ENCODE peak calls at places on chromosomes 12 and 14, in six cellular contexts. One of them, this sample, is unnamed. For H3K36me3, the result is how much of the 10 kb centered on the place peaks cover.

GRCh38 chr12:124337628-124338027 is 42.7 kb downstream of the RFLNA start:
- DNase-seq in heart left ventricle: no peak
- DNase-seq in transverse colon: no peak
- DNase-seq in stomach: no peak
- DNase-seq in body of pancreas: no peak
- DNase-seq in GM12878: no peak
- DNase-seq in this sample: no peak

GRCh38 chr12:89544730-89545184 is 18.9 kb upstream of the POC1B start:
- DNase-seq in GM12878: no peak
- DNase-seq in stomach: peak
- DNase-seq in transverse colon: peak
- DNase-seq in body of pancreas: peak
- DNase-seq in heart left ventricle: peak
- DNase-seq in this sample: peak

GRCh38 chr14:65035049-65035448 is 48.4 kb downstream of the FNTB start:
- DNase-seq in body of pancreas: peak
- DNase-seq in GM12878: no peak
- DNase-seq in transverse colon: no peak
- DNase-seq in stomach: peak
- DNase-seq in heart left ventricle: peak
- DNase-seq in this sample: peak

GRCh38 chr12:18556081-18556645 is 181.6 kb downstream of the PLCZ1 start:
- DNase-seq in transverse colon: no peak
- DNase-seq in body of pancreas: no peak
- DNase-seq in stomach: no peak
- DNase-seq in heart left ventricle: no peak
- DNase-seq in GM12878: no peak
- DNase-seq in this sample: no peak

GRCh38 chr14:72479471-72479931 is 414.4 kb downstream of the DPF3 start:
- DNase-seq in body of pancreas: no peak
- DNase-seq in GM12878: peak
- DNase-seq in heart left ventricle: no peak
- DNase-seq in stomach: no peak
- DNase-seq in transverse colon: no peak
- DNase-seq in this sample: no peak

GRCh38 chr12:76250256-76250655 is 98.0 kb downstream of the BBS10 start:
- DNase-seq in transverse colon: no peak
- DNase-seq in GM12878: no peak
- DNase-seq in heart left ventricle: no peak
- DNase-seq in stomach: no peak
- DNase-seq in body of pancreas: no peak
- DNase-seq in this sample: no peak

GRCh38 chr14:34569750-34570149 is 30.2 kb upstream of the EAPP start:
- DNase-seq in body of pancreas: no peak
- DNase-seq in stomach: no peak
- DNase-seq in GM12878: no peak
- DNase-seq in heart left ventricle: no peak
- DNase-seq in transverse colon: no peak
- DNase-seq in this sample: no peak

GRCh38 chr14:50452979-50453705 is 56.5 kb upstream of the CDKL1 start:
- DNase-seq in transverse colon: no peak
- DNase-seq in body of pancreas: peak
- DNase-seq in GM12878: no peak
- DNase-seq in heart left ventricle: no peak
- DNase-seq in stomach: no peak
- DNase-seq in this sample: no peak

GRCh38 chr14:73785834-73786631 is 65.6 kb upstream of the PTGR2 start:
- DNase-seq in transverse colon: peak
- DNase-seq in heart left ventricle: peak
- DNase-seq in stomach: peak
- DNase-seq in body of pancreas: peak
- DNase-seq in GM12878: no peak
- DNase-seq in this sample: peak

GRCh38 chr14:76591270-76591669 is 170.0 kb upstream of the VASH1 start:
- DNase-seq in GM12878: no peak
- DNase-seq in stomach: no peak
- DNase-seq in heart left ventricle: no peak
- DNase-seq in body of pancreas: no peak
- DNase-seq in transverse colon: no peak
- DNase-seq in this sample: no peak

GRCh38 chr12:74980510-74980909 is 229.1 kb downstream of the KCNC2 start:
- DNase-seq in heart left ventricle: no peak
- DNase-seq in body of pancreas: no peak
- DNase-seq in stomach: no peak
- DNase-seq in GM12878: no peak
- DNase-seq in transverse colon: no peak
- DNase-seq in this sample: no peak

GRCh38 chr12:126937431-126937830 is 1329.5 kb upstream of the TMEM132C start:
- DNase-seq in heart left ventricle: no peak
- DNase-seq in stomach: no peak
- DNase-seq in GM12878: no peak
- DNase-seq in transverse colon: no peak
- DNase-seq in body of pancreas: no peak
- DNase-seq in this sample: no peak

GRCh38 chr12:108063192-108063591 is 65.9 kb upstream of the WSCD2 start:
- DNase-seq in GM12878: no peak
- DNase-seq in stomach: no peak
- DNase-seq in transverse colon: no peak
- DNase-seq in body of pancreas: no peak
- DNase-seq in heart left ventricle: no peak
- DNase-seq in this sample: no peak

GRCh38 chr14:81684696-81685095 is 151.0 kb upstream of the SEL1L start:
- DNase-seq in GM12878: no peak
- DNase-seq in transverse colon: no peak
- DNase-seq in stomach: no peak
- DNase-seq in body of pancreas: no peak
- DNase-seq in heart left ventricle: no peak
- DNase-seq in this sample: no peak

GRCh38 chr12:102631274-102631673 is 150.9 kb upstream of the IGF1 start:
- DNase-seq in stomach: no peak
- DNase-seq in body of pancreas: no peak
- DNase-seq in heart left ventricle: no peak
- DNase-seq in transverse colon: no peak
- DNase-seq in GM12878: no peak
- DNase-seq in this sample: no peak

GRCh38 chr14:49160983-49161382 is 425.2 kb downstream of the RPS29 start:
- DNase-seq in stomach: no peak
- DNase-seq in transverse colon: no peak
- DNase-seq in heart left ventricle: no peak
- DNase-seq in body of pancreas: no peak
- DNase-seq in GM12878: no peak
- DNase-seq in this sample: no peak

GRCh38 chr12:16520328-16520727 is 85.6 kb downstream of the LMO3 start:
- DNase-seq in transverse colon: no peak
- DNase-seq in heart left ventricle: no peak
- DNase-seq in stomach: no peak
- DNase-seq in GM12878: no peak
- DNase-seq in body of pancreas: no peak
- DNase-seq in this sample: no peak

GRCh38 chr14:64478634-64479250 is 13.4 kb downstream of the AKAP5 start:
- DNase-seq in transverse colon: no peak
- DNase-seq in body of pancreas: no peak
- DNase-seq in stomach: no peak
- DNase-seq in heart left ventricle: no peak
- DNase-seq in GM12878: no peak
- DNase-seq in this sample: no peak

GRCh38 chr14:63727736-63728728 is at the start of gene SGPP1:
- DNase-seq in body of pancreas: peak
- DNase-seq in transverse colon: peak
- DNase-seq in GM12878: no peak
- DNase-seq in stomach: peak
- DNase-seq in heart left ventricle: peak
- DNase-seq in this sample: peak

GRCh38 chr12:29769162-29769820 is 14.5 kb downstream of the TMTC1 start:
- DNase-seq in body of pancreas: no peak
- DNase-seq in transverse colon: no peak
- DNase-seq in GM12878: no peak
- DNase-seq in stomach: no peak
- DNase-seq in heart left ventricle: no peak
- DNase-seq in this sample: no peak

GRCh38 chr12:103495158-103495782 is 498 bp downstream of the C12orf42 start:
- DNase-seq in stomach: peak
- DNase-seq in heart left ventricle: no peak
- DNase-seq in GM12878: no peak
- DNase-seq in body of pancreas: peak
- DNase-seq in transverse colon: peak
- DNase-seq in this sample: no peak

GRCh38 chr14:95313707-95314106 is 6.0 kb downstream of the CLMN start:
- DNase-seq in body of pancreas: peak
- DNase-seq in transverse colon: peak
- DNase-seq in stomach: peak
- DNase-seq in GM12878: no peak
- DNase-seq in heart left ventricle: peak
- DNase-seq in this sample: peak

GRCh38 chr12:91009319-91009950 is 4.7 kb upstream of the EPYC start:
- DNase-seq in heart left ventricle: no peak
- DNase-seq in transverse colon: no peak
- DNase-seq in stomach: no peak
- DNase-seq in GM12878: peak
- DNase-seq in body of pancreas: no peak
- DNase-seq in this sample: no peak

GRCh38 chr12:25107920-25108319 is 87.0 kb downstream of the DNAI7 start:
- DNase-seq in heart left ventricle: no peak
- DNase-seq in transverse colon: no peak
- DNase-seq in GM12878: peak
- DNase-seq in body of pancreas: no peak
- DNase-seq in stomach: no peak
- DNase-seq in this sample: no peak

GRCh38 chr14:102314242-102315011 is 5.1 kb upstream of the ZNF839 start:
- DNase-seq in GM12878: no peak
- DNase-seq in heart left ventricle: peak
- DNase-seq in transverse colon: peak
- DNase-seq in body of pancreas: peak
- DNase-seq in stomach: peak
- DNase-seq in this sample: peak

GRCh38 chr14:22320353-22320733 is 268.7 kb downstream of the DAD1 start:
- DNase-seq in heart left ventricle: no peak
- DNase-seq in body of pancreas: no peak
- DNase-seq in stomach: no peak
- DNase-seq in GM12878: no peak
- DNase-seq in transverse colon: no peak
- DNase-seq in this sample: no peak

GRCh38 chr12:49930515-49931288 is 19.8 kb upstream of the AQP2 start:
- DNase-seq in stomach: no peak
- DNase-seq in transverse colon: no peak
- DNase-seq in GM12878: no peak
- DNase-seq in body of pancreas: no peak
- DNase-seq in heart left ventricle: no peak
- DNase-seq in this sample: no peak

GRCh38 chr12:83468988-83469908 is 782.5 kb downstream of the TMTC2 start:
- DNase-seq in stomach: no peak
- DNase-seq in body of pancreas: no peak
- DNase-seq in heart left ventricle: no peak
- DNase-seq in transverse colon: no peak
- DNase-seq in GM12878: no peak
- DNase-seq in this sample: no peak

GRCh38 chr14:74955229-74955999 is at the start of gene PGF:
- DNase-seq in GM12878: no peak
- DNase-seq in body of pancreas: peak
- DNase-seq in heart left ventricle: peak
- DNase-seq in stomach: peak
- DNase-seq in transverse colon: peak
- DNase-seq in this sample: peak

GRCh38 chr12:4809449-4810218 is 89.4 kb downstream of the GALNT8 start:
- DNase-seq in heart left ventricle: no peak
- DNase-seq in stomach: no peak
- DNase-seq in body of pancreas: no peak
- DNase-seq in transverse colon: no peak
- DNase-seq in GM12878: no peak
- DNase-seq in this sample: no peak

GRCh38 chr14:54420478-54421116 is 20.6 kb downstream of the CNIH1 start:
- DNase-seq in heart left ventricle: no peak
- DNase-seq in stomach: no peak
- DNase-seq in GM12878: no peak
- DNase-seq in transverse colon: peak
- DNase-seq in body of pancreas: peak
- DNase-seq in this sample: no peak

GRCh38 chr12:57456145-57456700 is 1.1 kb downstream of the INHBE start:
- DNase-seq in body of pancreas: no peak
- DNase-seq in heart left ventricle: no peak
- DNase-seq in stomach: no peak
- DNase-seq in GM12878: no peak
- DNase-seq in transverse colon: no peak
- DNase-seq in this sample: no peak

GRCh38 chr14:63928744-63929174 is 76.0 kb downstream of the SYNE2 start:
- DNase-seq in heart left ventricle: no peak
- DNase-seq in body of pancreas: no peak
- DNase-seq in stomach: no peak
- DNase-seq in GM12878: no peak
- DNase-seq in transverse colon: no peak
- DNase-seq in this sample: no peak

DNA sequence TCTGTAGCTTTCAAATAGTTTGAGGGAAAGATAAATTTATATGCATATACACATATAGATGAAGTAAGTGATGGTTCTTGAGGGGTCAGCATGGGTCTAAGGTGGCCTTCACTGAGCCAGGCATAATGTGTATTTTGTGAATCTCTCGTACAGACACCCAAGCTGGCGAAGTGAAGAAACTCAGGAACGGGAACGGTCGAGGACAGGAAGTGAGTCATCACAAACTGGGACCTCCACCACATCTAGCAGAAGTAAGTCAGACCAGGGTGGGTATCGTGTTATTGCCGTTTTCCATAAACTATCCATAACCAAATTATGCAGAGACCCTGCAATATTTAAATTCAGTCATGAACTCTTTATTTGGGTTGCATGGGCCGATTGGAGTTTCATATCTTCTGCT is 15.4 kb upstream of the TNS2 start:
- DNase-seq in body of pancreas: no peak
- DNase-seq in stomach: no peak
- DNase-seq in transverse colon: no peak
- DNase-seq in GM12878: no peak
- DNase-seq in heart left ventricle: no peak
- DNase-seq in this sample: no peak
- H3K36me3 ChIP-seq in body of pancreas: half or more
- H3K36me3 ChIP-seq in stomach: half or more
- H3K36me3 ChIP-seq in transverse colon: half or more
- H3K36me3 ChIP-seq in GM12878: under half
- H3K36me3 ChIP-seq in heart left ventricle: half or more
- H3K36me3 ChIP-seq in this sample: under half

GRCh38 chr14:103870891-103871595 is 23.7 kb upstream of the PPP1R13B start:
- DNase-seq in heart left ventricle: no peak
- DNase-seq in stomach: no peak
- DNase-seq in body of pancreas: no peak
- DNase-seq in transverse colon: no peak
- DNase-seq in GM12878: no peak
- DNase-seq in this sample: no peak
- H3K27ac ChIP-seq in heart left ventricle: peak
- H3K27ac ChIP-seq in stomach: peak
- H3K27ac ChIP-seq in body of pancreas: peak
- H3K27ac ChIP-seq in transverse colon: peak
- H3K27ac ChIP-seq in GM12878: no peak
- H3K27ac ChIP-seq in this sample: peak

GRCh38 chr12:132720606-132721005 is 10.0 kb downstream of the PGAM5 start:
- DNase-seq in GM12878: no peak
- DNase-seq in heart left ventricle: no peak
- DNase-seq in stomach: no peak
- DNase-seq in transverse colon: no peak
- DNase-seq in body of pancreas: no peak
- DNase-seq in this sample: no peak
- H3K36me3 ChIP-seq in GM12878: under half
- H3K36me3 ChIP-seq in heart left ventricle: half or more
- H3K36me3 ChIP-seq in stomach: half or more
- H3K36me3 ChIP-seq in transverse colon: under half
- H3K36me3 ChIP-seq in body of pancreas: under half
- H3K36me3 ChIP-seq in this sample: half or more

GRCh38 chr14:70448633-70449032 is 3.3 kb upstream of the ADAM21 start:
- DNase-seq in heart left ventricle: no peak
- DNase-seq in stomach: no peak
- DNase-seq in transverse colon: no peak
- DNase-seq in body of pancreas: no peak
- DNase-seq in GM12878: no peak
- DNase-seq in this sample: no peak
- H3K27ac ChIP-seq in heart left ventricle: no peak
- H3K27ac ChIP-seq in stomach: no peak
- H3K27ac ChIP-seq in transverse colon: no peak
- H3K27ac ChIP-seq in body of pancreas: no peak
- H3K27ac ChIP-seq in GM12878: no peak
- H3K27ac ChIP-seq in this sample: no peak

This sample was measured in lung.